ENCODE peak calls at places on chromosomes 11 and 22, in five cellular contexts. G is PC-3, E is H9, S is keratinocyte, T is fibroblast of lung. U is an unnamed sample.

GRCh38 chr11:35487532-35488078 is 37.8 kb downstream of the PAMR1 start:
- DNase-seq in G (peak), E (peak), S (peak), T (peak), U (no peak)

GRCh38 chr22:35446365-35446764 is 46.4 kb downstream of the MCM5 start:
- DNase-seq in G (peak), E (no peak), S (peak), T (peak), U (no peak)

GRCh38 chr11:96622026-96622634 is 232.3 kb downstream of the JRKL start:
- DNase-seq in G (no peak), E (no peak), S (no peak), T (no peak), U (no peak)

GRCh38 chr11:75275581-75275980 is 35.0 kb downstream of the TPBGL start:
- DNase-seq in G (no peak), E (peak), S (no peak), T (no peak), U (peak)

GRCh38 chr22:42799462-42800405 is 57.3 kb downstream of the ARFGAP3 start:
- DNase-seq in G (no peak), E (peak), S (no peak), T (no peak), U (no peak)

GRCh38 chr11:73173755-73174494 is 31.8 kb upstream of the FCHSD2 start:
- DNase-seq in G (no peak), E (no peak), S (no peak), T (no peak), U (no peak)

GRCh38 chr11:132095230-132096165 is 725.1 kb downstream of the NTM start:
- DNase-seq in G (no peak), E (no peak), S (no peak), T (no peak), U (no peak)

GRCh38 chr22:31089101-31090100 is 8.3 kb downstream of the SMTN start:
- DNase-seq in G (no peak), E (no peak), S (no peak), T (no peak), U (peak)

GRCh38 chr22:35596821-35597220 is 20.3 kb downstream of the MB start:
- DNase-seq in G (no peak), E (no peak), S (no peak), T (no peak), U (no peak)

GRCh38 chr11:123517559-123518364 is 87.7 kb downstream of the GRAMD1B start:
- DNase-seq in G (no peak), E (no peak), S (no peak), T (no peak), U (no peak)

GRCh38 chr11:93905384-93905783 is 55.0 kb upstream of the VSTM5 start:
- DNase-seq in G (peak), E (no peak), S (peak), T (peak), U (no peak)

GRCh38 chr22:29154364-29155048 is 51.2 kb upstream of the EMID1 start:
- DNase-seq in G (peak), E (peak), S (no peak), T (peak), U (peak)

GRCh38 chr11:69204246-69205124 is 48.8 kb downstream of the SMIM38 start:
- DNase-seq in G (no peak), E (no peak), S (no peak), T (no peak), U (no peak)

GRCh38 chr11:61511383-61511782 is 2.8 kb downstream of the LRRC10B start:
- DNase-seq in G (no peak), E (no peak), S (no peak), T (no peak), U (no peak)

GRCh38 chr22:50678651-50679521 is 6.3 kb downstream of the SHANK3 start:
- DNase-seq in G (no peak), E (no peak), S (no peak), T (no peak), U (no peak)

GRCh38 chr11:70913715-70914231 is 338.6 kb downstream of the SHANK2 start:
- DNase-seq in G (no peak), E (no peak), S (no peak), T (no peak), U (no peak)

GRCh38 chr11:101915811-101916291 is 471 bp downstream of the ANGPTL5 start:
- DNase-seq in G (peak), E (no peak), S (no peak), T (peak), U (no peak)

GRCh38 chr11:113387605-113388211 is at the start of gene ANKK1:
- DNase-seq in G (no peak), E (peak), S (no peak), T (no peak), U (no peak)

GRCh38 chr11:78370406-78371172 is 47.0 kb downstream of the GAB2 start:
- DNase-seq in G (no peak), E (no peak), S (no peak), T (no peak), U (no peak)

GRCh38 chr11:64339319-64339718 is 685 bp upstream of the CCDC88B start:
- DNase-seq in G (no peak), E (no peak), S (no peak), T (no peak), U (no peak)

GRCh38 chr11:74357449-74357848 is 40.8 kb downstream of the PGM2L1 start:
- DNase-seq in G (no peak), E (no peak), S (no peak), T (no peak), U (no peak)

GRCh38 chr11:108775324-108775723 is 110.5 kb downstream of the DDX10 start:
- DNase-seq in G (peak), E (no peak), S (no peak), T (peak), U (no peak)

GRCh38 chr11:84316866-84317560 is 1030.8 kb upstream of the CCDC90B start:
- DNase-seq in G (peak), E (no peak), S (no peak), T (peak), U (no peak)

GRCh38 chr11:132874638-132875037 is 657.7 kb downstream of the OPCML start:
- DNase-seq in G (peak), E (no peak), S (no peak), T (peak), U (no peak)

GRCh38 chr11:74546752-74547151 is 45.6 kb upstream of the POLD3 start:
- DNase-seq in G (peak), E (no peak), S (peak), T (no peak), U (no peak)

GRCh38 chr11:10638285-10638684 is 55.3 kb downstream of the IRAG1 start:
- DNase-seq in G (no peak), E (no peak), S (no peak), T (peak), U (no peak)

GRCh38 chr11:107017433-107018227 is 646 bp downstream of the GUCY1A2 start:
- DNase-seq in G (peak), E (peak), S (no peak), T (peak), U (no peak)
- TF ChIP-seq CTCF in G (peak), E (peak), S (peak), T (peak), U (no peak)

GRCh38 chr11:31810779-31811647 is at the start of gene PAX6:
- DNase-seq in G (peak), E (peak), S (peak), T (peak), U (no peak)

GRCh38 chr11:31809857-31810778 is 1.0 kb downstream of the PAX6 start:
- DNase-seq in G (peak), E (peak), S (no peak), T (peak), U (no peak)

GRCh38 chr11:31808268-31808667 is 2.9 kb downstream of the PAX6 start:
- DNase-seq in G (no peak), E (no peak), S (no peak), T (peak), U (no peak)

GRCh38 chr11:31808721-31809542 is 2.2 kb downstream of the PAX6 start:
- DNase-seq in G (peak), E (no peak), S (no peak), T (peak), U (no peak)

GRCh38 chr11:31809543-31809856 is 1.6 kb downstream of the PAX6 start:
- DNase-seq in G (peak), E (no peak), S (no peak), T (peak), U (no peak)
- H3K9ac ChIP-seq in G (peak), E (no peak), S (no peak), T (no peak), U (no peak)

DNA sequence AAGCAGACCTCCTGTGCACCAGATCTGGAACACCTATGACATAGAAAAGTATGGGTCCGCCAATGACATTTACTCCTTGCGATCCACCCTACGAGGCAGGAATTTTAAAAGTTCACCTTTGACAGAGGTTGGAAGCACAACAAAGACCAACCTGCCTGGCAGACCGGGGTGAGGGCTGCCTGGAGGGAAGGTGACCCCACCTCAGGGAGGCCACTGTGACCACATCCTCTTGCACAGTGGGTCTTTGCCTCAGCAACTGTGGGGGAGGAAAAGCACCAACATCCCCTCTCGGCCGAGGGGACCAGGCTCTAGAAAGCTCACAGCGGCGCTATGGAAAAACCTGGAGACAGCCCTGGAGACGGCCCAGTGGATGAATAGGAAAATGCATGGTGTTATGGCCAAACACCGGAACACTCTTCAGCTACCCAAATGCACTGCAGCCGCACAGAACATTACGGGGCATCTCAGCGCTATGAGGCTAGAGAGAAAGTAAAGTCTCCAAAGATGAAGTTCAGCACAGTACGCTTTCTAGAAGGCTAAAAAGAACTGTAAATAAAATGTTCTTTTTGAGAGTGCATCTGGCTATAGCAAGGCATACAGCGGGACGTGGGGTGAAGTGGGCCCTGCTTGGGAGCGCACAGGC is 1.8 kb upstream of the SHISAL1 start:
- DNase-seq in G (no peak), E (no peak), S (no peak), T (no peak), U (no peak)
- TF ChIP-seq CTCF in G (no peak), E (peak), S (no peak), T (no peak), U (no peak)

GRCh38 chr11:62687508-62688396 is 1.6 kb downstream of the LRRN4CL start:
- DNase-seq in G (no peak), E (peak), S (no peak), T (no peak), U (no peak)
- H3K9ac ChIP-seq in G (no peak), E (no peak), S (no peak), T (peak), U (no peak)

U was measured in DND-41.